ENCODE peak calls at places on chromosomes 2 and 18, in six cellular contexts. P is nephron progenitor cell, H is dorsolateral prefrontal cortex, C is BJ, E is psoas muscle, Q is colonic mucosa. J is an unnamed sample.

GRCh38 chr18:29779096-29779495 is 1263.4 kb downstream of the DSC3 start:
- DNase-seq in P (no peak), H (no peak), C (no peak), E (no peak), Q (no peak), J (no peak)

GRCh38 chr18:23495723-23496440 is 7.4 kb upstream of the RMC1 start:
- DNase-seq in P (no peak), H (no peak), C (no peak), E (no peak), Q (peak), J (no peak)

GRCh38 chr2:95268208-95269035 is 5.8 kb upstream of the PROM2 start:
- DNase-seq in P (no peak), H (peak), C (no peak), E (no peak), Q (peak), J (peak)

GRCh38 chr2:2291500-2292260 is 39.4 kb downstream of the MYT1L start:
- DNase-seq in P (peak), H (no peak), C (no peak), E (no peak), Q (no peak), J (no peak)

GRCh38 chr2:113103958-113104627 is 23.3 kb upstream of the IL1RN start:
- DNase-seq in P (no peak), H (no peak), C (no peak), E (no peak), Q (no peak), J (no peak)

GRCh38 chr2:29053680-29054400 is 20.5 kb downstream of the PCARE start:
- DNase-seq in P (no peak), H (no peak), C (no peak), E (no peak), Q (no peak), J (no peak)

GRCh38 chr2:217880891-217881290 is 121.9 kb downstream of the TNS1 start:
- DNase-seq in P (no peak), H (no peak), C (no peak), E (peak), Q (no peak), J (no peak)

GRCh38 chr2:157946919-157947557 is 70.9 kb upstream of the ACVR1 start:
- DNase-seq in P (no peak), H (no peak), C (no peak), E (no peak), Q (no peak), J (no peak)

GRCh38 chr2:12807907-12808810 is 91.4 kb downstream of the TRIB2 start:
- DNase-seq in P (no peak), H (no peak), C (no peak), E (no peak), Q (no peak), J (no peak)

GRCh38 chr2:219254590-219255219 is 987 bp upstream of the TUBA4A start:
- DNase-seq in P (no peak), H (no peak), C (no peak), E (no peak), Q (no peak), J (no peak)

GRCh38 chr2:7031424-7032245 is 114.4 kb downstream of the RNF144A start:
- DNase-seq in P (no peak), H (no peak), C (no peak), E (peak), Q (peak), J (no peak)

GRCh38 chr2:46689993-46690392 is 210.6 kb downstream of the TMEM247 start:
- DNase-seq in P (no peak), H (no peak), C (peak), E (no peak), Q (no peak), J (no peak)

GRCh38 chr2:75604479-75604878 is 42.1 kb upstream of the MRPL19 start:
- DNase-seq in P (no peak), H (no peak), C (no peak), E (no peak), Q (no peak), J (no peak)

GRCh38 chr18:59400407-59400806 is 41.3 kb upstream of the LMAN1 start:
- DNase-seq in P (no peak), H (no peak), C (no peak), E (no peak), Q (no peak), J (no peak)

GRCh38 chr2:217801115-217801531 is 201.7 kb downstream of the TNS1 start:
- DNase-seq in P (peak), H (no peak), C (no peak), E (peak), Q (no peak), J (no peak)

GRCh38 chr18:22551536-22552151 is 133.9 kb upstream of the CTAGE1 start:
- DNase-seq in P (no peak), H (no peak), C (no peak), E (no peak), Q (no peak), J (no peak)

GRCh38 chr2:151032741-151033152 is 228.9 kb downstream of the RBM43 start:
- DNase-seq in P (no peak), H (no peak), C (peak), E (no peak), Q (no peak), J (no peak)

GRCh38 chr2:231687133-231687852 is 21.0 kb upstream of the PTMA start:
- DNase-seq in P (peak), H (peak), C (no peak), E (peak), Q (peak), J (no peak)

GRCh38 chr2:239287461-239287860 is 113.4 kb downstream of the HDAC4 start:
- DNase-seq in P (no peak), H (no peak), C (no peak), E (no peak), Q (no peak), J (no peak)

GRCh38 chr2:47024046-47024445 is 108.4 kb upstream of the MCFD2 start:
- DNase-seq in P (no peak), H (no peak), C (no peak), E (peak), Q (no peak), J (no peak)

GRCh38 chr2:138086556-138086955 is 122.3 kb downstream of the HNMT start:
- DNase-seq in P (no peak), H (peak), C (no peak), E (no peak), Q (no peak), J (no peak)

GRCh38 chr18:33404244-33404873 is 36.2 kb downstream of the CCDC178 start:
- DNase-seq in P (no peak), H (no peak), C (no peak), E (no peak), Q (no peak), J (no peak)
- TF ChIP-seq CTCF in P (peak), H (peak), C (no peak), E (no peak), Q (peak), J (peak)

DNA sequence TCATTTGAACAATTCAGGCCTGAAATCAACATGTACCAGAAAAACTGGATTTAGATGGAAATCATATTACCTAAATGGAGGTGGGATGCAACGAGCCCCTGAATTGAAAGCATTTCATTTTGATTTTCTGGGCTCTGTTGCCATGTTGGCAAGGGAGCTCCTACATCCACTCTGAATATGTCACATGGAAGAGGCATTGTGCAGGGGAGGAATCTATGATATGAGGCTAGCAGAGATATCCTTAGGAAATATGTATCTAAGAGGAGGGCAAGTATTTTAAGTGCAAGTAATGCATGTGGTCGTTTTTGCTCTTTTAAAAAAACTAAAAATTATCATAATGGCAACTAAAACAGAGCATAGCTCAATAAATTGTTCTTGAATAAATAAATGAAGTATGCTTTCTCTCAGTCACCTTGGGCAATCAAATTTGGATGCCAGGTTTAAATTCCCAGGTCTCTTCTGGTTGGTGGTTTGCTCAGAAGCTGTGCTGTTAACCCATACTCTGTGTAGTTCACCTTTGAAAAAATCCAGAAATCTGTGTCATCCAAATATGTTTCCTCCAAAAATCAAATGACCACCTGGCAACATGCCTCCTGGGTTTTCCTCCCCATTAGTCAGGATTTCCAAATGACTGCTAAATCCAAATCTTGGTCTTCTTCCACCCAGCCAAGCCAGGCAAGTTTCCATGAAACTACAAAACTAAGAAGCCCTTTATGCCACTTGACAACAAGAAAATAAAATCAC is 6.5 kb upstream of the LGALSL start:
- DNase-seq in P (no peak), H (no peak), C (no peak), E (no peak), Q (no peak), J (no peak)
- TF ChIP-seq CTCF in P (no peak), H (no peak), C (no peak), E (no peak), Q (no peak), J (no peak)

GRCh38 chr2:215794829-215795546 is 218.4 kb downstream of the MREG start:
- DNase-seq in P (peak), H (no peak), C (no peak), E (no peak), Q (no peak), J (no peak)

GRCh38 chr2:215790548-215791421 is 222.6 kb downstream of the MREG start:
- DNase-seq in P (no peak), H (no peak), C (no peak), E (no peak), Q (no peak), J (no peak)

GRCh38 chr2:215791481-215791937 is 221.8 kb downstream of the MREG start:
- DNase-seq in P (no peak), H (no peak), C (no peak), E (no peak), Q (no peak), J (no peak)

GRCh38 chr2:215796160-215796559 is 217.2 kb downstream of the MREG start:
- DNase-seq in P (no peak), H (no peak), C (no peak), E (no peak), Q (peak), J (no peak)

GRCh38 chr2:215793747-215794595 is 219.4 kb downstream of the MREG start:
- DNase-seq in P (no peak), H (peak), C (peak), E (no peak), Q (peak), J (no peak)
- TF ChIP-seq CTCF in P (no peak), H (no peak), C (no peak), E (no peak), Q (no peak), J (no peak)

DNA sequence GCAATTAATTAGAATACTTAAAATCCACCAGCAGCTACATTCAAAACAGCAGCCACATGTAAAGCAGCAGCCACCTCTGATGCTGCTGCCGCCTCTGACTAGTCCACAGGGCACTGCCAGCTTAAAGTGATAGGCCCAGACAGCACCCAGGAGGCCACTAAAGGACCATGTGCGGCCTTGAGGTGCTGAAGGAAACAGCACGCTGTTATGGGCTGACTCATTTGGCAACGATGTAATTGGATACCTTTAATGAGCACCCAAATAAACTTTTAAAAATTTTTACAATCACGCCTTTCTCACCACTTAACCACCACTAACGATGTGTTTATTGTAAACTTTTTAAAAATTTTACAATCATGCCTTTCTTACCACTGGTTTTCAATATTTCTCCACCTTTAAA is 209.3 kb upstream of the NCKAP5 start:
- DNase-seq in P (no peak), H (no peak), C (no peak), E (no peak), Q (no peak), J (no peak)
- TF ChIP-seq CTCF in P (no peak), H (no peak), C (no peak), E (no peak), Q (no peak), J (no peak)

DNA sequence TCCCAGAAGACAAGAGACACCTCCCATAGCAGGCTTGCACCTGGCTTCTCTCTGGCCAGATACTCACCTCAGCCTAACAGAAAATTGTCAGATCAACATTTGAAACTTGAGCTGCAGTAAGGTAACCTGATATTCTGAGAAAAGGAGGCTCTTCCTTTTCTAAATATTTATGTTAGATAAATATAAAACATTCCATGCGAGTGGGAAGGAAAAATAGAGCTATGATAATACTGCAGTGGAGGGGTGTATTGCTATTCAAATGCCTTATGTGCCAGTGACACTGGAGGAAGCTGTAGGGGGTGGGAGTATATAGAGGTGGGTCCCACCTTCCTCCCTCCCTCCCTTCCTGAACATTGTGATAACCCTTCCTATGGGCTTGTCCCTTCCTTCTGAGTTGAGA is 515.5 kb upstream of the CHAC2 start:
- DNase-seq in P (no peak), H (no peak), C (no peak), E (no peak), Q (no peak), J (no peak)
- TF ChIP-seq CTCF in P (no peak), H (no peak), C (no peak), E (no peak), Q (no peak), J (no peak)

DNA sequence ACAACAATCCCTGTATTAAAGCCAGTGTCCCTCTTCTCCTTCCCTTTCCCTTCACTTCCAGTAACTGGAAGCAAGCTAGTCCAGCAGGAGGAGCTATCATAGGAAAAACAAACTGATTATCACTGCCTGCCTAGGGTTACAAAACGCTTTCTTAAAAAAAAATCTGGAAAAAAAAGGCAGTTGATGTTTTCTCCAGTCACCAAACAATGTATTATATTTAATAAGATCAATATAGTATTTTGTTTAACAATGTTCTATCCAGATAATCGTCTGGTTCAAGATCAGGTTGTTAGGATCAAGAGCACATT is 78.8 kb upstream of the ITGB6 start:
- DNase-seq in P (no peak), H (no peak), C (no peak), E (no peak), Q (no peak), J (no peak)
- TF ChIP-seq CTCF in P (peak), H (peak), C (peak), E (peak), Q (peak), J (peak)

GRCh38 chr2:187138240-187138639 is 289.3 kb upstream of the ZSWIM2 start:
- DNase-seq in P (peak), H (no peak), C (no peak), E (peak), Q (peak), J (no peak)
- TF ChIP-seq CTCF in P (peak), H (no peak), C (peak), E (no peak), Q (no peak), J (peak)

J was measured in osteocyte.